ENCODE peak calls at places on chromosomes 16 and 17, in six cellular contexts. I, X, T, S, V and F are unnamed samples.

GRCh38 chr17:57957120-57957850 is 2.1 kb upstream of the CUEDC1 start:
- DNase-seq in I (no peak), X (no peak), T (peak), S (peak), V (peak), F (no peak)

GRCh38 chr17:33269337-33270060 is 23.6 kb downstream of the ASIC2 start:
- DNase-seq in I (peak), X (no peak), T (no peak), S (no peak), V (no peak), F (no peak)

GRCh38 chr17:37489197-37490001 is at the start of gene DUSP14:
- DNase-seq in I (no peak), X (peak), T (peak), S (peak), V (peak), F (peak)

GRCh38 chr17:51818777-51819176 is 339.7 kb downstream of the CA10 start:
- DNase-seq in I (no peak), X (no peak), T (no peak), S (no peak), V (no peak), F (no peak)

GRCh38 chr16:14502932-14503741 is 126.9 kb downstream of the PARN start:
- DNase-seq in I (no peak), X (no peak), T (no peak), S (no peak), V (no peak), F (no peak)

GRCh38 chr16:7334801-7335560 is 2.3 kb downstream of the RBFOX1 start:
- DNase-seq in I (no peak), X (no peak), T (no peak), S (no peak), V (no peak), F (no peak)

GRCh38 chr17:6502142-6502541 is 54.2 kb downstream of the PITPNM3 start:
- DNase-seq in I (no peak), X (no peak), T (no peak), S (no peak), V (no peak), F (no peak)

GRCh38 chr16:31138621-31139578 is 3.4 kb upstream of the PRSS8 start:
- DNase-seq in I (no peak), X (peak), T (peak), S (no peak), V (peak), F (no peak)

GRCh38 chr17:41524261-41524660 is 3.8 kb downstream of the KRT19 start:
- DNase-seq in I (no peak), X (no peak), T (no peak), S (no peak), V (no peak), F (no peak)

GRCh38 chr17:45861185-45861584 is 16.5 kb downstream of the SPPL2C start:
- DNase-seq in I (no peak), X (no peak), T (no peak), S (no peak), V (no peak), F (no peak)

GRCh38 chr17:80899402-80900268 is 92.0 kb upstream of the CHMP6 start:
- DNase-seq in I (no peak), X (peak), T (peak), S (no peak), V (no peak), F (peak)

GRCh38 chr17:64004903-64005733 is 7.0 kb downstream of the PRR29 start:
- DNase-seq in I (no peak), X (no peak), T (peak), S (peak), V (no peak), F (no peak)

GRCh38 chr17:8728991-8729390 is 15.6 kb downstream of the CCDC42 start:
- DNase-seq in I (no peak), X (no peak), T (no peak), S (no peak), V (no peak), F (no peak)

GRCh38 chr17:1412185-1413110 is 12.4 kb upstream of the YWHAE start:
- DNase-seq in I (no peak), X (no peak), T (no peak), S (no peak), V (no peak), F (no peak)

GRCh38 chr16:30090607-30091332 is 954 bp downstream of the TBX6 start:
- DNase-seq in I (no peak), X (no peak), T (no peak), S (no peak), V (no peak), F (no peak)

GRCh38 chr17:61556224-61557188 is 34.5 kb downstream of the NACA2 start:
- DNase-seq in I (no peak), X (no peak), T (no peak), S (no peak), V (no peak), F (no peak)

GRCh38 chr17:15431201-15431600 is 36.2 kb downstream of the CDRT4 start:
- DNase-seq in I (no peak), X (peak), T (no peak), S (peak), V (no peak), F (no peak)
- TF ChIP-seq POLR2AphosphoS5 in I (no peak), X (peak), T (no peak), S (peak), V (no peak), F (no peak)

DNA sequence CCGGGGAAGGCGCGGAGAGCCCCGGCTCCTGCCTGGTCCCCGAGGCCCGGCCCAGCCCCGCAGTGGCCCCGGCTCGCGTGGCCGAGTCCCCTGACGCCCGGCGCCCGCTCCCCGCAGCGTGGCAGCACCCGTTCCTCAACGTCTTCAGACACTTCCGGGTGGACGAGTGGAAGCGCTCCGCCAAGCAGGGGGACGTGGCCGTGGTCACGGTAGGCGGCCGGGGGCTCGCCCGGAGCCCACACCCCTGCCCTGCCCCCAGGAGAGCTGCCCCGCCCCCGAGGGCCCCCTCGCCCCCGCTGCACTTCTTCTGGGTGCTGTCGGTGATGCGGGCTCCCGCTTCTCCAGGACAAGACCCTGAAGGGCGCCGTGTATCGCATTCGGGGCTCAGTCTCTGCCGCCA is 481 bp downstream of the WDR90 start:
- DNase-seq in I (no peak), X (no peak), T (no peak), S (no peak), V (no peak), F (peak)
- H3K27ac ChIP-seq in I (no peak), X (peak), T (no peak), S (peak), V (peak), F (peak)

DNA sequence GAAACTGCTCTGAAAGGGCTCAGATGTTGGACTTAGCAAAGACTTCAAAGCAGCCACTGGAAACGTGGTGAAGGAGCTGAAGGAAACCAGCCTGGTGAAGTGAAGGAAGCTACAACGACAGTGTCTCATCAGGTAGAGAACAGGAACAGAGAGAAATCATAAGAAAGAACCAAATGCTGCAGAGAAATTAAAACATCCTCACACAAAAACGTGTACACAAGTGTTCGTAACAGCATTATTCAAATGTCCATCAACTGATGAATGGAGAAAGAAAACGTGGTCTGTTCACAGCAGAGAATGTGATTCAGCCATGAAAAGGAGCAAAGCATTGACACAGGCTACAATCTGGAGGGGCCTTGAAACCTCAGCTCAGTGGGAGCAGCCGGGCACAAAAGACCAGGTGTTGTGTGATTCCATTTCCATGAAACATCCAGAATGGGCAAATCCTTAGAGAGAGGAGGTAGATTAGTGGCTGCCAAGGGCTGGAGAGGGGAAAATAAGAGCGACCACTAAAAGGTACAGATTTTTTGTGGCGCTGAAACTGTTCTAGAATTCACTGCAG is 26.9 kb downstream of the IFT140 start:
- DNase-seq in I (no peak), X (no peak), T (no peak), S (no peak), V (no peak), F (no peak)
- H3K4me3 ChIP-seq in I (no peak), X (no peak), T (no peak), S (no peak), V (no peak), F (no peak)

DNA sequence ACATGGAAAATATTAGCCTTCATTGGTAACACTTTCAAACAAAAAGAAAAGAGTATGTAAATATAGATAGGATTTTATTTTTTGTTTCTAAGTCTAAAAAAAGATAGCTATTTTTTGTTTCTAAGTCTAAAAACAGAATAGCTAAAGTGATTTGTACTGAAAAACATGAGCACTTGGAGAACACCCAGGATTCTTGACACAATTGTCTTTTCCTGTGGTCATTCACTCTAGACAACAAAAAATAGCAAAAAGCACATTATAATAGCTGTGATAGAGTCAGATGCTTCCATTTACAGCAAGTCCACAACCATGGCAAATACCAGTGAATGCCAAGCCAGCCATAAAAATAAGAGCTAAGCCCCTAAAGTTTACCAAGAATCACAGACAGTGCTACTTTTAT is 36.7 kb downstream of the SKAP1 start:
- DNase-seq in I (no peak), X (no peak), T (no peak), S (no peak), V (no peak), F (no peak)
- TF ChIP-seq POLR2AphosphoS5 in I (no peak), X (no peak), T (no peak), S (no peak), V (no peak), F (no peak)

GRCh38 chr16:73066321-73066926 is 18.5 kb upstream of the ZFHX3 start:
- DNase-seq in I (no peak), X (no peak), T (peak), S (no peak), V (no peak), F (no peak)
- H3K27ac ChIP-seq in I (no peak), X (peak), T (no peak), S (peak), V (peak), F (no peak)

GRCh38 chr17:35569405-35569804 is 8.8 kb upstream of the SLFN14 start:
- DNase-seq in I (no peak), X (no peak), T (no peak), S (no peak), V (no peak), F (no peak)

GRCh38 chr17:35568561-35568960 is 7.9 kb upstream of the SLFN14 start:
- DNase-seq in I (no peak), X (peak), T (no peak), S (no peak), V (no peak), F (peak)

GRCh38 chr17:35566955-35567354 is 6.3 kb upstream of the SLFN14 start:
- DNase-seq in I (no peak), X (no peak), T (no peak), S (no peak), V (no peak), F (no peak)
- H3K4me3 ChIP-seq in I (no peak), X (no peak), T (peak), S (peak), V (peak), F (peak)

DNA sequence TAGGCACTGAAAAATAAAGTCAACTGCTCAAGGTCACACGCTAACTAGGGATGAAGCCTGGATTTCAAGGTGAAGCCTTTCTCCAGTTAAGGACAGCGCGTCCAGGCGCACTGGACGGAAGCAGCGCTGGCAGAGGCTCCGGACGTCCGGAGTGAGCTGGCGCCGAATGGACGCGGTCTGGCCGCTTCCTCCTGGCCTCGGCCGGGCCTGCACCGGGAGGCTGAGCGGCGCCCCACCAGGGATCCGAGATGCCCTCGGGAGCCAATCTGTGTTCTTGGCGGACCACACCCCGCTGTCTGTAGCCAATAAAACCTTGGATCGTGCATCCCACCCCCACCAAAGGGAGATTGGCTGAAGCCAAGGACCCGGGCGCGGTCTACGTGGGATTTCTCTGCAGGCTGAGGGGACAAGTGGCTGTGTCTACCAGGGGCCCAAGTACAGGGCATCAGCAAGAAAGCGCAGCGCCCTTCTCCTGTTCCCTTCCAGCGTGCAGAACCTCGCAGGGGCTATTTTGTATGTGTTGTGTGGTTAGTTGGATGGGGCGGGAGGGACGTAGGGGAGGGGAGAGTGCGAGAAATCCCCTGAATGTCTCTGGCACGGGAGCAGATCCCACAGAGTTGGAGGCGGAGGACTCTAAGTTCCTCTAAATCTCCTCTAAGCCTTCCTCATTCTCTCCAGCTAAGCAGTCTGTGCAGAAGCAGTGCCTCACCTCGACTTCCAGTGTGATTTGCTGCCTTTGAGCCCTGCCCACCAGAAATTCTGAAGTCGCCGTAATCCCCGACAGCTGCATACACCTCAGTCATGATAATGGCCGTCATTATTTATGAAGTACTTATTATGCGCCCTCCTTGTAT is 2.5 kb upstream of the AKAP10 start:
- DNase-seq in I (no peak), X (peak), T (peak), S (no peak), V (no peak), F (no peak)
- TF ChIP-seq POLR2AphosphoS5 in I (no peak), X (no peak), T (peak), S (no peak), V (no peak), F (no peak)

GRCh38 chr17:77474292-77474988 is 333.7 kb downstream of the SEC14L1 start:
- DNase-seq in I (no peak), X (no peak), T (no peak), S (peak), V (no peak), F (no peak)
- H3K27ac ChIP-seq in I (peak), X (peak), T (no peak), S (peak), V (peak), F (no peak)

GRCh38 chr16:23754594-23755483 is at the start of gene CHP2:
- DNase-seq in I (no peak), X (peak), T (no peak), S (no peak), V (no peak), F (no peak)
- H3K4me3 ChIP-seq in I (no peak), X (peak), T (peak), S (peak), V (peak), F (no peak)